ENCODE peak calls at places on chromosomes 5 and 9, in five cellular contexts. One of them, this sample, is unnamed.

GRCh38 chr5:132008961-132009680 is 2.3 kb downstream of the ACSL6 start:
- DNase-seq in right cardiac atrium: no peak
- DNase-seq in germinal center: no peak
- DNase-seq in T-helper 2 cell: no peak
- DNase-seq in T-helper 1 cell: no peak
- DNase-seq in this sample: no peak

GRCh38 chr9:23375511-23375910 is 450.5 kb downstream of the ELAVL2 start:
- DNase-seq in germinal center: no peak
- DNase-seq in T-helper 2 cell: no peak
- DNase-seq in T-helper 1 cell: no peak
- DNase-seq in right cardiac atrium: no peak
- DNase-seq in this sample: no peak

GRCh38 chr5:6822556-6823343 is 109.5 kb downstream of the TENT4A start:
- DNase-seq in T-helper 2 cell: no peak
- DNase-seq in germinal center: no peak
- DNase-seq in right cardiac atrium: no peak
- DNase-seq in T-helper 1 cell: no peak
- DNase-seq in this sample: peak

GRCh38 chr5:133203317-133204305 is 151.8 kb downstream of the HSPA4 start:
- DNase-seq in T-helper 2 cell: no peak
- DNase-seq in germinal center: no peak
- DNase-seq in right cardiac atrium: no peak
- DNase-seq in T-helper 1 cell: no peak
- DNase-seq in this sample: no peak

GRCh38 chr5:76290321-76290757 is 112.7 kb upstream of the IQGAP2 start:
- DNase-seq in T-helper 1 cell: no peak
- DNase-seq in germinal center: no peak
- DNase-seq in right cardiac atrium: no peak
- DNase-seq in T-helper 2 cell: no peak
- DNase-seq in this sample: no peak

GRCh38 chr9:18361621-18362020 is 112.3 kb upstream of the ADAMTSL1 start:
- DNase-seq in germinal center: no peak
- DNase-seq in T-helper 2 cell: no peak
- DNase-seq in T-helper 1 cell: no peak
- DNase-seq in right cardiac atrium: no peak
- DNase-seq in this sample: no peak

GRCh38 chr9:79431019-79431679 is 140.6 kb upstream of the TLE4 start:
- DNase-seq in T-helper 2 cell: no peak
- DNase-seq in T-helper 1 cell: no peak
- DNase-seq in germinal center: no peak
- DNase-seq in right cardiac atrium: no peak
- DNase-seq in this sample: no peak

GRCh38 chr9:131620764-131621520 is 75.6 kb downstream of the PRRT1B start:
- DNase-seq in T-helper 1 cell: no peak
- DNase-seq in T-helper 2 cell: no peak
- DNase-seq in germinal center: no peak
- DNase-seq in right cardiac atrium: no peak
- DNase-seq in this sample: no peak

GRCh38 chr5:78644741-78645300 is 3.8 kb downstream of the LHFPL2 start:
- DNase-seq in T-helper 1 cell: no peak
- DNase-seq in T-helper 2 cell: no peak
- DNase-seq in right cardiac atrium: no peak
- DNase-seq in germinal center: no peak
- DNase-seq in this sample: no peak

GRCh38 chr5:22908129-22908528 is 55.0 kb upstream of the CDH12 start:
- DNase-seq in T-helper 1 cell: no peak
- DNase-seq in right cardiac atrium: no peak
- DNase-seq in T-helper 2 cell: no peak
- DNase-seq in germinal center: no peak
- DNase-seq in this sample: no peak

GRCh38 chr5:25604682-25605081 is 959.9 kb upstream of the CDH10 start:
- DNase-seq in T-helper 2 cell: no peak
- DNase-seq in right cardiac atrium: no peak
- DNase-seq in germinal center: no peak
- DNase-seq in T-helper 1 cell: no peak
- DNase-seq in this sample: no peak

GRCh38 chr9:99072040-99072394 is 32.9 kb upstream of the TGFBR1 start:
- DNase-seq in right cardiac atrium: no peak
- DNase-seq in T-helper 1 cell: no peak
- DNase-seq in germinal center: no peak
- DNase-seq in T-helper 2 cell: no peak
- DNase-seq in this sample: no peak

GRCh38 chr5:167743685-167744084 is 547.8 kb upstream of the WWC1 start:
- DNase-seq in right cardiac atrium: no peak
- DNase-seq in germinal center: no peak
- DNase-seq in T-helper 2 cell: no peak
- DNase-seq in T-helper 1 cell: no peak
- DNase-seq in this sample: no peak

GRCh38 chr9:110443878-110444245 is 106.2 kb upstream of the TXNDC8 start:
- DNase-seq in right cardiac atrium: no peak
- DNase-seq in T-helper 1 cell: no peak
- DNase-seq in T-helper 2 cell: no peak
- DNase-seq in germinal center: no peak
- DNase-seq in this sample: no peak

GRCh38 chr5:135883441-135883840 is 12.2 kb downstream of the IL9 start:
- DNase-seq in right cardiac atrium: no peak
- DNase-seq in T-helper 2 cell: no peak
- DNase-seq in T-helper 1 cell: no peak
- DNase-seq in germinal center: peak
- DNase-seq in this sample: no peak

GRCh38 chr9:70043689-70044449 is at the start of gene MAMDC2:
- DNase-seq in germinal center: no peak
- DNase-seq in T-helper 2 cell: no peak
- DNase-seq in right cardiac atrium: peak
- DNase-seq in T-helper 1 cell: no peak
- DNase-seq in this sample: no peak

GRCh38 chr9:129359871-129360536 is 181.9 kb upstream of the IER5L start:
- DNase-seq in T-helper 2 cell: no peak
- DNase-seq in right cardiac atrium: no peak
- DNase-seq in T-helper 1 cell: no peak
- DNase-seq in germinal center: no peak
- DNase-seq in this sample: no peak

GRCh38 chr9:130869250-130869649 is 27.4 kb downstream of the QRFP start:
- DNase-seq in T-helper 2 cell: no peak
- DNase-seq in T-helper 1 cell: no peak
- DNase-seq in right cardiac atrium: peak
- DNase-seq in germinal center: no peak
- DNase-seq in this sample: no peak

GRCh38 chr5:35902032-35902681 is 36.3 kb downstream of the CAPSL start:
- DNase-seq in germinal center: no peak
- DNase-seq in T-helper 1 cell: no peak
- DNase-seq in right cardiac atrium: no peak
- DNase-seq in T-helper 2 cell: no peak
- DNase-seq in this sample: no peak

GRCh38 chr5:64210866-64211265 is 45.2 kb downstream of the RNF180 start:
- DNase-seq in T-helper 1 cell: no peak
- DNase-seq in germinal center: no peak
- DNase-seq in T-helper 2 cell: no peak
- DNase-seq in right cardiac atrium: no peak
- DNase-seq in this sample: no peak

GRCh38 chr5:67149933-67150523 is 46.6 kb downstream of the CD180 start:
- DNase-seq in T-helper 1 cell: no peak
- DNase-seq in right cardiac atrium: no peak
- DNase-seq in T-helper 2 cell: no peak
- DNase-seq in germinal center: no peak
- DNase-seq in this sample: no peak

GRCh38 chr5:96043471-96043870 is 81.8 kb upstream of the ELL2 start:
- DNase-seq in germinal center: no peak
- DNase-seq in right cardiac atrium: no peak
- DNase-seq in T-helper 2 cell: no peak
- DNase-seq in T-helper 1 cell: no peak
- DNase-seq in this sample: no peak

GRCh38 chr9:126533911-126534300 is 79.8 kb upstream of the LMX1B start:
- DNase-seq in right cardiac atrium: no peak
- DNase-seq in T-helper 2 cell: no peak
- DNase-seq in T-helper 1 cell: no peak
- DNase-seq in germinal center: peak
- DNase-seq in this sample: no peak

GRCh38 chr5:65858316-65858715 is 68.1 kb upstream of the ERBIN start:
- DNase-seq in germinal center: no peak
- DNase-seq in right cardiac atrium: no peak
- DNase-seq in T-helper 1 cell: no peak
- DNase-seq in T-helper 2 cell: no peak
- DNase-seq in this sample: no peak

GRCh38 chr5:170353946-170354345 is 35.2 kb downstream of the KCNMB1 start:
- DNase-seq in germinal center: no peak
- DNase-seq in T-helper 2 cell: no peak
- DNase-seq in right cardiac atrium: peak
- DNase-seq in T-helper 1 cell: no peak
- DNase-seq in this sample: no peak

GRCh38 chr9:123361731-123362560 is 5.9 kb downstream of the CRB2 start:
- DNase-seq in T-helper 1 cell: no peak
- DNase-seq in T-helper 2 cell: no peak
- DNase-seq in right cardiac atrium: no peak
- DNase-seq in germinal center: no peak
- DNase-seq in this sample: no peak

GRCh38 chr9:105128908-105129307 is 115.5 kb upstream of the SLC44A1 start:
- DNase-seq in T-helper 2 cell: no peak
- DNase-seq in right cardiac atrium: no peak
- DNase-seq in T-helper 1 cell: no peak
- DNase-seq in germinal center: no peak
- DNase-seq in this sample: no peak

GRCh38 chr9:19488721-19489120 is 79.9 kb downstream of the ACER2 start:
- DNase-seq in germinal center: no peak
- DNase-seq in T-helper 1 cell: no peak
- DNase-seq in right cardiac atrium: no peak
- DNase-seq in T-helper 2 cell: no peak
- DNase-seq in this sample: no peak

GRCh38 chr9:81393985-81394811 is 295.1 kb downstream of the TLE1 start:
- DNase-seq in T-helper 1 cell: no peak
- DNase-seq in germinal center: no peak
- DNase-seq in right cardiac atrium: no peak
- DNase-seq in T-helper 2 cell: no peak
- DNase-seq in this sample: no peak

GRCh38 chr9:91094324-91095083 is 267.2 kb downstream of the AUH start:
- DNase-seq in T-helper 2 cell: no peak
- DNase-seq in T-helper 1 cell: no peak
- DNase-seq in right cardiac atrium: no peak
- DNase-seq in germinal center: no peak
- DNase-seq in this sample: no peak

GRCh38 chr9:91186311-91187101 is 175.2 kb downstream of the AUH start:
- DNase-seq in right cardiac atrium: no peak
- DNase-seq in germinal center: no peak
- DNase-seq in T-helper 1 cell: no peak
- DNase-seq in T-helper 2 cell: no peak
- DNase-seq in this sample: peak

GRCh38 chr5:78447775-78448424 is 87.5 kb downstream of the SCAMP1 start:
- DNase-seq in germinal center: no peak
- DNase-seq in T-helper 1 cell: no peak
- DNase-seq in T-helper 2 cell: no peak
- DNase-seq in right cardiac atrium: no peak
- DNase-seq in this sample: no peak

GRCh38 chr5:170179626-170180025 is 53.2 kb upstream of the C5orf58 start:
- DNase-seq in T-helper 1 cell: no peak
- DNase-seq in germinal center: no peak
- DNase-seq in T-helper 2 cell: no peak
- DNase-seq in right cardiac atrium: no peak
- DNase-seq in this sample: no peak

This sample was measured in vagina.